ENCODE peak calls at places on chromosomes 11 and 22, in four cellular contexts. One of them, this sample, is unnamed.

GRCh38 chr11:18461909-18462308 is 6.3 kb downstream of the LDHAL6A start:
- DNase-seq in H1: no peak
- DNase-seq in K562: no peak
- DNase-seq in GM12878: no peak
- DNase-seq in this sample: no peak

GRCh38 chr11:109960831-109961230 is 132.4 kb upstream of the ZC3H12C start:
- DNase-seq in H1: no peak
- DNase-seq in GM12878: no peak
- DNase-seq in K562: no peak
- DNase-seq in this sample: no peak

GRCh38 chr11:924406-925157 is 1.1 kb upstream of the AP2A2 start:
- DNase-seq in K562: no peak
- DNase-seq in GM12878: no peak
- DNase-seq in H1: no peak
- DNase-seq in this sample: no peak

GRCh38 chr22:44646141-44646540 is 55.9 kb upstream of the PRR5 start:
- DNase-seq in GM12878: no peak
- DNase-seq in K562: no peak
- DNase-seq in H1: no peak
- DNase-seq in this sample: no peak

GRCh38 chr11:102469196-102469821 is 16.7 kb upstream of the TMEM123 start:
- DNase-seq in GM12878: no peak
- DNase-seq in H1: no peak
- DNase-seq in K562: no peak
- DNase-seq in this sample: no peak

GRCh38 chr11:37449146-37449545 is 851.1 kb upstream of the RAG2 start:
- DNase-seq in GM12878: no peak
- DNase-seq in H1: no peak
- DNase-seq in K562: no peak
- DNase-seq in this sample: no peak

GRCh38 chr11:35180311-35181233 is 41.6 kb downstream of the CD44 start:
- DNase-seq in GM12878: no peak
- DNase-seq in K562: no peak
- DNase-seq in H1: no peak
- DNase-seq in this sample: no peak

GRCh38 chr22:35437038-35437437 is 37.1 kb downstream of the MCM5 start:
- DNase-seq in GM12878: no peak
- DNase-seq in H1: peak; percentile 56
- DNase-seq in K562: peak; percentile 88
- DNase-seq in this sample: no peak

GRCh38 chr22:36772451-36772850 is 3.5 kb downstream of the IFT27 start:
- DNase-seq in GM12878: no peak
- DNase-seq in H1: no peak
- DNase-seq in K562: no peak
- DNase-seq in this sample: no peak

GRCh38 chr11:494761-495536 is 12.1 kb downstream of the RNH1 start:
- DNase-seq in GM12878: no peak
- DNase-seq in H1: no peak
- DNase-seq in K562: no peak
- DNase-seq in this sample: no peak

GRCh38 chr11:75301602-75302345 is 49.7 kb downstream of the ARRB1 start:
- DNase-seq in H1: no peak
- DNase-seq in GM12878: no peak
- DNase-seq in K562: no peak
- DNase-seq in this sample: no peak

GRCh38 chr11:12372111-12372510 is 5.3 kb upstream of the PARVA start:
- DNase-seq in H1: no peak
- DNase-seq in K562: no peak
- DNase-seq in GM12878: no peak
- DNase-seq in this sample: no peak

GRCh38 chr11:64558065-64558745 is 32.8 kb upstream of the SLC22A12 start:
- DNase-seq in K562: no peak
- DNase-seq in H1: no peak
- DNase-seq in GM12878: no peak
- DNase-seq in this sample: no peak

GRCh38 chr22:37098976-37099577 is 10.4 kb downstream of the TMPRSS6 start:
- DNase-seq in GM12878: no peak
- DNase-seq in K562: no peak
- DNase-seq in H1: no peak
- DNase-seq in this sample: no peak

GRCh38 chr11:1120532-1121342 is 37.0 kb upstream of the MUC5AC start:
- DNase-seq in K562: no peak
- DNase-seq in GM12878: no peak
- DNase-seq in H1: no peak
- DNase-seq in this sample: no peak

GRCh38 chr22:20031732-20032406 is 11.0 kb downstream of the TANGO2 start:
- DNase-seq in H1: no peak
- DNase-seq in K562: no peak
- DNase-seq in GM12878: no peak
- DNase-seq in this sample: no peak

GRCh38 chr11:22792497-22792896 is 37.1 kb downstream of the SVIP start:
- DNase-seq in GM12878: no peak
- DNase-seq in H1: no peak
- DNase-seq in K562: peak; percentile 56
- DNase-seq in this sample: peak; percentile 94
- TF ChIP-seq MAX in GM12878: no peak
- TF ChIP-seq MAX in H1: no peak
- TF ChIP-seq MAX in K562: no peak
- TF ChIP-seq MAX in this sample: no peak

GRCh38 chr22:49991167-49991566 is 21.4 kb downstream of the IL17REL start:
- DNase-seq in H1: no peak
- DNase-seq in K562: no peak
- DNase-seq in GM12878: no peak
- DNase-seq in this sample: no peak

GRCh38 chr22:49991907-49992533 is 20.5 kb downstream of the IL17REL start:
- DNase-seq in K562: no peak
- DNase-seq in GM12878: no peak
- DNase-seq in H1: no peak
- DNase-seq in this sample: no peak

GRCh38 chr22:49993649-49994360 is 18.8 kb downstream of the IL17REL start:
- DNase-seq in H1: no peak
- DNase-seq in GM12878: no peak
- DNase-seq in K562: no peak
- DNase-seq in this sample: no peak

GRCh38 chr22:49994361-49995058 is 18.1 kb downstream of the IL17REL start:
- DNase-seq in H1: no peak
- DNase-seq in GM12878: no peak
- DNase-seq in K562: no peak
- DNase-seq in this sample: no peak

DNA sequence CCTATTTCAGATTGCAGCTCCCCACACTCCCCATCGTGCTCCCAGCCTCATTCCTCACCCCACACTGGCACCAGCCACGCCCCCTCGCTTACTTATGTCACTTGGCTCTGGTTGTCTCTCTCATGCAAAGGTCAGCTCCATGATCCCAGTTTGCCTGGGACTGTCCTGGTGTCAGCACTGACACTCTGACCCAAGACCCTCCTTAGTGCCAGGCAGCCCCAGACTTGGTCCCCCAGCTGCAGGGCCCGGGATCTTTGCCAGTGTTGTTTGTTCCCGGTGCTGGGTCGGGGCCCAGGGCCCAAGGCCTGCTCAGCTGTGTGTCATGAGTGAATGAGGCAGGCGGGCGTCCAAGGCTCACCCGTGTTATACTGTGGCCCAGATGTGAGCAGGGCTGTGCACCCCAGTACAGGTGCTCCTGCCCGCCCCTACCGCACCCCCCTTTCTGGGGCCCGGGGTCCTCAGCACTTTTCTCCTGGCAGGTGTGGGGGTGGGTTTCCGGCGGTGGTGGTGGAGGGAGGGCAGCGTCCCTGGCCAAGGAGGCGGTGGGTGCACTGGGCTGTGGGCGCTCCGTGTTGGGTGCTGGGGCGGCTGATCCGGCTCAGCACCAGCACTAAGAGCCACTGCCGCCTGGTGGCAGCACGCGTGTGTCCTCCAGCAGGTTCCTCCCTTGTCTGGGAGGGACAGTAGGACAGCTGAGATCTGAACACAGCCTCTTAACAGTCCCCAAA is 19.5 kb downstream of the IL17REL start:
- DNase-seq in GM12878: no peak
- DNase-seq in K562: peak; percentile 55
- DNase-seq in H1: no peak
- DNase-seq in this sample: peak; percentile 49
- TF ChIP-seq BRCA1 in GM12878: peak; percentile 37
- TF ChIP-seq BRCA1 in K562: no peak
- TF ChIP-seq BRCA1 in H1: no peak
- TF ChIP-seq BRCA1 in this sample: no peak

GRCh38 chr11:134510171-134510570 is 98.1 kb upstream of the B3GAT1 start:
- DNase-seq in GM12878: no peak
- DNase-seq in K562: no peak
- DNase-seq in H1: no peak
- DNase-seq in this sample: no peak

GRCh38 chr11:134512061-134512460 is 100.0 kb upstream of the B3GAT1 start:
- DNase-seq in K562: no peak
- DNase-seq in GM12878: no peak
- DNase-seq in H1: no peak
- DNase-seq in this sample: no peak

GRCh38 chr11:134510641-134511040 is 98.6 kb upstream of the B3GAT1 start:
- DNase-seq in K562: no peak
- DNase-seq in H1: no peak
- DNase-seq in GM12878: no peak
- DNase-seq in this sample: no peak

GRCh38 chr11:134512791-134513538 is 100.9 kb upstream of the B3GAT1 start:
- DNase-seq in H1: no peak
- DNase-seq in K562: no peak
- DNase-seq in GM12878: no peak
- DNase-seq in this sample: no peak

DNA sequence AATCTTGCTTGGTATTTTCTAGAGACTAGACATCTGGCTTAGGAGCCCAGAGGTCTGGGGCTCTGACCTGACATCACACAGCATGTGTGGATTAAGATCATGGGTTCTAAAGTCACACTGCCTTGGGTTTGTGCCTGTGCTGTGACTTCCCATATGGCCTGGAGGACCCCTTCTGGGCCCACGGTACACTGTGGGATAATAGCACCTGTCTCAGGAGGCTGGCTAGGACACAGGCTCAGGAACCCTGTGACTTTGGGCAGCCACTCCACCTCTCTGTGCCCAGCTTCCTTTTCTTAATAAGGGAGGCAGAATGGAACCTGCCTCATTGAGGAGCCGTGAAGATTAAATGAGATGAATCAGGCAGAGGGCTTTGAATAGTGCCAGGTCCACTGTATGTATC is 99.2 kb upstream of the B3GAT1 start:
- DNase-seq in GM12878: no peak
- DNase-seq in K562: no peak
- DNase-seq in H1: no peak
- DNase-seq in this sample: no peak
- TF ChIP-seq MAX in GM12878: no peak
- TF ChIP-seq MAX in K562: no peak
- TF ChIP-seq MAX in H1: no peak
- TF ChIP-seq MAX in this sample: no peak

GRCh38 chr11:91239359-91239758 is 985.3 kb upstream of the FAT3 start:
- DNase-seq in K562: no peak
- DNase-seq in H1: peak; percentile 1
- DNase-seq in GM12878: no peak
- DNase-seq in this sample: no peak
- TF ChIP-seq BRCA1 in K562: no peak
- TF ChIP-seq BRCA1 in H1: no peak
- TF ChIP-seq BRCA1 in GM12878: no peak
- TF ChIP-seq BRCA1 in this sample: no peak